ENCODE peak calls at places on chromosome 4, in ten cellular contexts. One of them, this sample, is unnamed.

GRCh38 chr4:168528131-168528949 is 31.5 kb downstream of the PALLD start:
- DNase-seq in AG10803: peak; percentile 76
- DNase-seq in heart left ventricle: no peak
- DNase-seq in right lobe of liver: no peak
- DNase-seq in GM06990: no peak
- DNase-seq in pancreas: no peak
- DNase-seq in IMR-90: peak; percentile 62
- DNase-seq in ovary: no peak
- DNase-seq in CD8-positive, alpha-beta T cell: no peak
- DNase-seq in GM12865: no peak
- DNase-seq in this sample: no peak

GRCh38 chr4:14539246-14539645 is 463.0 kb upstream of the CPEB2 start:
- DNase-seq in AG10803: no peak
- DNase-seq in heart left ventricle: no peak
- DNase-seq in right lobe of liver: no peak
- DNase-seq in GM06990: no peak
- DNase-seq in pancreas: no peak
- DNase-seq in IMR-90: no peak
- DNase-seq in ovary: no peak
- DNase-seq in CD8-positive, alpha-beta T cell: no peak
- DNase-seq in GM12865: no peak
- DNase-seq in this sample: no peak

GRCh38 chr4:53854991-53855885 is 209.2 kb downstream of the CHIC2 start:
- DNase-seq in AG10803: peak; percentile 81
- DNase-seq in heart left ventricle: no peak
- DNase-seq in right lobe of liver: no peak
- DNase-seq in GM06990: no peak
- DNase-seq in pancreas: no peak
- DNase-seq in IMR-90: peak; percentile 60
- DNase-seq in ovary: no peak
- DNase-seq in CD8-positive, alpha-beta T cell: no peak
- DNase-seq in GM12865: no peak
- DNase-seq in this sample: peak; percentile 73

GRCh38 chr4:145936142-145937020 is 2.2 kb downstream of the ZNF827 start:
- DNase-seq in AG10803: peak; percentile 65
- DNase-seq in heart left ventricle: peak; percentile 78
- DNase-seq in right lobe of liver: peak; percentile 49
- DNase-seq in GM06990: peak; percentile 83
- DNase-seq in pancreas: peak; percentile 72
- DNase-seq in IMR-90: peak; percentile 73
- DNase-seq in ovary: peak; percentile 77
- DNase-seq in CD8-positive, alpha-beta T cell: peak; percentile 79
- DNase-seq in GM12865: peak; percentile 92
- DNase-seq in this sample: no peak

GRCh38 chr4:38868055-38868965 is 704 bp downstream of the FAM114A1 start:
- DNase-seq in AG10803: peak; percentile 30
- DNase-seq in heart left ventricle: peak; percentile 50
- DNase-seq in right lobe of liver: peak; percentile 62
- DNase-seq in GM06990: peak; percentile 18
- DNase-seq in pancreas: peak; percentile 73
- DNase-seq in IMR-90: peak; percentile 60
- DNase-seq in ovary: peak; percentile 79
- DNase-seq in CD8-positive, alpha-beta T cell: no peak
- DNase-seq in GM12865: no peak
- DNase-seq in this sample: no peak

GRCh38 chr4:80322716-80323115 is 12.8 kb upstream of the CFAP299 start:
- DNase-seq in AG10803: peak; percentile 60
- DNase-seq in heart left ventricle: no peak
- DNase-seq in right lobe of liver: no peak
- DNase-seq in GM06990: no peak
- DNase-seq in pancreas: no peak
- DNase-seq in IMR-90: peak; percentile 68
- DNase-seq in ovary: no peak
- DNase-seq in CD8-positive, alpha-beta T cell: no peak
- DNase-seq in GM12865: peak; percentile 5
- DNase-seq in this sample: no peak

GRCh38 chr4:110808371-110808878 is 185.5 kb upstream of the PITX2 start:
- DNase-seq in AG10803: no peak
- DNase-seq in heart left ventricle: no peak
- DNase-seq in right lobe of liver: no peak
- DNase-seq in GM06990: no peak
- DNase-seq in pancreas: no peak
- DNase-seq in IMR-90: peak; percentile 65
- DNase-seq in ovary: no peak
- DNase-seq in CD8-positive, alpha-beta T cell: no peak
- DNase-seq in GM12865: no peak
- DNase-seq in this sample: no peak

GRCh38 chr4:38987491-38987890 is 44.7 kb downstream of the TMEM156 start:
- DNase-seq in AG10803: no peak
- DNase-seq in heart left ventricle: no peak
- DNase-seq in right lobe of liver: no peak
- DNase-seq in GM06990: peak; percentile 21
- DNase-seq in pancreas: no peak
- DNase-seq in IMR-90: no peak
- DNase-seq in ovary: no peak
- DNase-seq in CD8-positive, alpha-beta T cell: no peak
- DNase-seq in GM12865: peak; percentile 33
- DNase-seq in this sample: no peak

GRCh38 chr4:6633091-6633906 is 7.2 kb upstream of the MRFAP1 start:
- DNase-seq in AG10803: peak; percentile 63
- DNase-seq in heart left ventricle: no peak
- DNase-seq in right lobe of liver: no peak
- DNase-seq in GM06990: no peak
- DNase-seq in pancreas: no peak
- DNase-seq in IMR-90: peak; percentile 49
- DNase-seq in ovary: no peak
- DNase-seq in CD8-positive, alpha-beta T cell: no peak
- DNase-seq in GM12865: no peak
- DNase-seq in this sample: no peak

GRCh38 chr4:188971125-188971524 is 831.9 kb downstream of the TRIML1 start:
- DNase-seq in AG10803: peak; percentile 14
- DNase-seq in heart left ventricle: no peak
- DNase-seq in right lobe of liver: no peak
- DNase-seq in GM06990: no peak
- DNase-seq in pancreas: no peak
- DNase-seq in IMR-90: peak; percentile 28
- DNase-seq in ovary: no peak
- DNase-seq in CD8-positive, alpha-beta T cell: no peak
- DNase-seq in GM12865: no peak
- DNase-seq in this sample: no peak

GRCh38 chr4:116358633-116359222 is 726.6 kb downstream of the TRAM1L1 start:
- DNase-seq in AG10803: peak; percentile 49
- DNase-seq in heart left ventricle: no peak
- DNase-seq in right lobe of liver: no peak
- DNase-seq in GM06990: peak; percentile 10
- DNase-seq in pancreas: peak; percentile 54
- DNase-seq in IMR-90: peak; percentile 43
- DNase-seq in ovary: no peak
- DNase-seq in CD8-positive, alpha-beta T cell: peak; percentile 54
- DNase-seq in GM12865: peak; percentile 87
- DNase-seq in this sample: peak; percentile 17

GRCh38 chr4:7939377-7940108 is at the start of gene AFAP1:
- DNase-seq in AG10803: peak; percentile 82
- DNase-seq in heart left ventricle: peak; percentile 91
- DNase-seq in right lobe of liver: peak; percentile 90
- DNase-seq in GM06990: peak; percentile 58
- DNase-seq in pancreas: peak; percentile 91
- DNase-seq in IMR-90: peak; percentile 76
- DNase-seq in ovary: peak; percentile 92
- DNase-seq in CD8-positive, alpha-beta T cell: peak; percentile 90
- DNase-seq in GM12865: peak; percentile 73
- DNase-seq in this sample: no peak

GRCh38 chr4:7536876-7537275 is 102.1 kb upstream of the PSAPL1 start:
- DNase-seq in AG10803: no peak
- DNase-seq in heart left ventricle: no peak
- DNase-seq in right lobe of liver: no peak
- DNase-seq in GM06990: no peak
- DNase-seq in pancreas: no peak
- DNase-seq in IMR-90: no peak
- DNase-seq in ovary: no peak
- DNase-seq in CD8-positive, alpha-beta T cell: no peak
- DNase-seq in GM12865: no peak
- DNase-seq in this sample: no peak

GRCh38 chr4:54632537-54632936 is 25.2 kb upstream of the KIT start:
- DNase-seq in AG10803: no peak
- DNase-seq in heart left ventricle: no peak
- DNase-seq in right lobe of liver: peak; percentile 17
- DNase-seq in GM06990: no peak
- DNase-seq in pancreas: no peak
- DNase-seq in IMR-90: no peak
- DNase-seq in ovary: no peak
- DNase-seq in CD8-positive, alpha-beta T cell: no peak
- DNase-seq in GM12865: no peak
- DNase-seq in this sample: no peak

GRCh38 chr4:99615210-99615834 is 40.7 kb downstream of the MTTP start:
- DNase-seq in AG10803: no peak
- DNase-seq in heart left ventricle: no peak
- DNase-seq in right lobe of liver: no peak
- DNase-seq in GM06990: no peak
- DNase-seq in pancreas: no peak
- DNase-seq in IMR-90: no peak
- DNase-seq in ovary: no peak
- DNase-seq in CD8-positive, alpha-beta T cell: no peak
- DNase-seq in GM12865: no peak
- DNase-seq in this sample: no peak

DNA sequence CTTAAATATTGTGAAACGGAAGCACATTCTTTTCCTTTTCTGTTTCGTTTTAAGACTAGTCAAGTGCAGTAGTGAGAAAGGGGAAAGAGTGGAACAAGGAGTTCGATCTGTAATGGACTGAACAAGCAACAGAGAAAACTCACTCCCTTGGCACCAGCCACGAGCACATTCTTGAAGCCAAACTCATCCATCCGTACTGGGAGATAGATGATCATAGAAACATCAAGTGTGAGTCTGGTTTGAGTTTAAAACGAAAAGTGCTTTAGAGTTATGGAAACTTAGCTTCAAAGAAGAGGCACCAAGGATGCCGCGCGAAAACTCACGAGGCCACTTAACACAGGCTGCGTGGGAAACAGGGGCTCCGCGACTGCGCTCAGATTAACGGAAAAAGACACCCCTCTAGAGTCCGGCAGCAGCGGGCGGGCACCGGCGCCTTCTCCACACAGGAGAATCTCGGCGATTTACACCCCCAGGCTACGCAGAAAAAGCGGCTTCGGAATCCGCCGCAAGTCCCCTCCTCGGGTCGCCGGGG is 676 bp downstream of the FAM53A start:
- DNase-seq in AG10803: peak; percentile 89
- DNase-seq in heart left ventricle: no peak
- DNase-seq in right lobe of liver: no peak
- DNase-seq in GM06990: no peak
- DNase-seq in pancreas: no peak
- DNase-seq in IMR-90: peak; percentile 88
- DNase-seq in ovary: peak; percentile 47
- DNase-seq in CD8-positive, alpha-beta T cell: peak; percentile 58
- DNase-seq in GM12865: peak; percentile 20
- DNase-seq in this sample: peak; percentile 53
- H3K4me3 ChIP-seq in AG10803: peak overlapping the region; percentile 65
- H3K4me3 ChIP-seq in heart left ventricle: peak overlapping the region; percentile 47
- H3K4me3 ChIP-seq in right lobe of liver: peak overlapping the region; percentile 61
- H3K4me3 ChIP-seq in GM06990: peak overlapping the region; percentile 54
- H3K4me3 ChIP-seq in pancreas: peak overlapping the region; percentile 47
- H3K4me3 ChIP-seq in IMR-90: peak overlapping the region; percentile 83
- H3K4me3 ChIP-seq in ovary: peak overlapping the region; percentile 55
- H3K4me3 ChIP-seq in CD8-positive, alpha-beta T cell: peak overlapping the region; percentile 42
- H3K4me3 ChIP-seq in GM12865: peak overlapping the region; percentile 67
- H3K4me3 ChIP-seq in this sample: peak overlapping the region; percentile 65

GRCh38 chr4:126761947-126762650 is 870.7 kb upstream of the INTU start:
- DNase-seq in AG10803: no peak
- DNase-seq in heart left ventricle: no peak
- DNase-seq in right lobe of liver: no peak
- DNase-seq in GM06990: no peak
- DNase-seq in pancreas: no peak
- DNase-seq in IMR-90: no peak
- DNase-seq in ovary: no peak
- DNase-seq in CD8-positive, alpha-beta T cell: no peak
- DNase-seq in GM12865: no peak
- DNase-seq in this sample: no peak

GRCh38 chr4:126762651-126763247 is 870.0 kb upstream of the INTU start:
- DNase-seq in AG10803: no peak
- DNase-seq in heart left ventricle: no peak
- DNase-seq in right lobe of liver: no peak
- DNase-seq in GM06990: no peak
- DNase-seq in pancreas: no peak
- DNase-seq in IMR-90: no peak
- DNase-seq in ovary: no peak
- DNase-seq in CD8-positive, alpha-beta T cell: no peak
- DNase-seq in GM12865: no peak
- DNase-seq in this sample: no peak

GRCh38 chr4:126756050-126756809 is 876.5 kb upstream of the INTU start:
- DNase-seq in AG10803: no peak
- DNase-seq in heart left ventricle: no peak
- DNase-seq in right lobe of liver: no peak
- DNase-seq in GM06990: no peak
- DNase-seq in pancreas: no peak
- DNase-seq in IMR-90: no peak
- DNase-seq in ovary: no peak
- DNase-seq in CD8-positive, alpha-beta T cell: no peak
- DNase-seq in GM12865: no peak
- DNase-seq in this sample: no peak

GRCh38 chr4:126757219-126757618 is 875.5 kb upstream of the INTU start:
- DNase-seq in AG10803: no peak
- DNase-seq in heart left ventricle: no peak
- DNase-seq in right lobe of liver: no peak
- DNase-seq in GM06990: no peak
- DNase-seq in pancreas: no peak
- DNase-seq in IMR-90: peak; percentile 45
- DNase-seq in ovary: no peak
- DNase-seq in CD8-positive, alpha-beta T cell: no peak
- DNase-seq in GM12865: no peak
- DNase-seq in this sample: no peak

GRCh38 chr4:126758493-126758892 is 874.3 kb upstream of the INTU start:
- DNase-seq in AG10803: no peak
- DNase-seq in heart left ventricle: no peak
- DNase-seq in right lobe of liver: no peak
- DNase-seq in GM06990: no peak
- DNase-seq in pancreas: no peak
- DNase-seq in IMR-90: no peak
- DNase-seq in ovary: no peak
- DNase-seq in CD8-positive, alpha-beta T cell: no peak
- DNase-seq in GM12865: no peak
- DNase-seq in this sample: no peak
- TF ChIP-seq CTCF in AG10803: no peak
- TF ChIP-seq CTCF in heart left ventricle: no peak
- TF ChIP-seq CTCF in right lobe of liver: no peak
- TF ChIP-seq CTCF in GM06990: no peak
- TF ChIP-seq CTCF in pancreas: no peak
- TF ChIP-seq CTCF in IMR-90: no peak
- TF ChIP-seq CTCF in ovary: no peak
- TF ChIP-seq CTCF in CD8-positive, alpha-beta T cell: no peak
- TF ChIP-seq CTCF in GM12865: no peak
- TF ChIP-seq CTCF in this sample: no peak

GRCh38 chr4:13244342-13244905 is 239.7 kb downstream of the RAB28 start:
- DNase-seq in AG10803: no peak
- DNase-seq in heart left ventricle: no peak
- DNase-seq in right lobe of liver: no peak
- DNase-seq in GM06990: no peak
- DNase-seq in pancreas: no peak
- DNase-seq in IMR-90: no peak
- DNase-seq in ovary: no peak
- DNase-seq in CD8-positive, alpha-beta T cell: no peak
- DNase-seq in GM12865: no peak
- DNase-seq in this sample: no peak
- H3K4me3 ChIP-seq in AG10803: no peak overlapping the region
- H3K4me3 ChIP-seq in heart left ventricle: no peak overlapping the region
- H3K4me3 ChIP-seq in right lobe of liver: no peak overlapping the region
- H3K4me3 ChIP-seq in GM06990: no peak overlapping the region
- H3K4me3 ChIP-seq in pancreas: no peak overlapping the region
- H3K4me3 ChIP-seq in IMR-90: no peak overlapping the region
- H3K4me3 ChIP-seq in ovary: no peak overlapping the region
- H3K4me3 ChIP-seq in CD8-positive, alpha-beta T cell: no peak overlapping the region
- H3K4me3 ChIP-seq in GM12865: no peak overlapping the region
- H3K4me3 ChIP-seq in this sample: no peak overlapping the region

GRCh38 chr4:2910409-2910808 is 52.8 kb downstream of the NOP14 start:
- DNase-seq in AG10803: no peak
- DNase-seq in heart left ventricle: no peak
- DNase-seq in right lobe of liver: peak; percentile 10
- DNase-seq in GM06990: no peak
- DNase-seq in pancreas: no peak
- DNase-seq in IMR-90: no peak
- DNase-seq in ovary: no peak
- DNase-seq in CD8-positive, alpha-beta T cell: no peak
- DNase-seq in GM12865: no peak
- DNase-seq in this sample: no peak
- TF ChIP-seq CTCF in AG10803: peak; percentile 14
- TF ChIP-seq CTCF in heart left ventricle: no peak
- TF ChIP-seq CTCF in right lobe of liver: no peak
- TF ChIP-seq CTCF in GM06990: peak; percentile 35
- TF ChIP-seq CTCF in pancreas: no peak
- TF ChIP-seq CTCF in IMR-90: peak; percentile 3
- TF ChIP-seq CTCF in ovary: no peak
- TF ChIP-seq CTCF in CD8-positive, alpha-beta T cell: no peak
- TF ChIP-seq CTCF in GM12865: no peak
- TF ChIP-seq CTCF in this sample: no peak

This sample was measured in AG09309.